ENCODE peak calls at places on chromosomes 16 and 17, in six cellular contexts. F, E, D, T, J and R are unnamed samples.

GRCh38 chr17:73605444-73605843 is 38.8 kb downstream of the SDK2 start:
- DNase-seq in J (no peak), E (no peak), T (no peak), F (no peak), D (no peak), R (no peak)

GRCh38 chr17:48908047-48908843 is at the start of gene UBE2Z:
- DNase-seq in F (peak), E (peak), J (peak), D (peak), T (peak), R (peak)

GRCh38 chr16:68116256-68116853 is 31.2 kb downstream of the NFATC3 start:
- DNase-seq in E (peak), J (no peak), D (no peak), F (no peak), T (no peak), R (no peak)

GRCh38 chr16:73298562-73298961 is 250.6 kb upstream of the ZFHX3 start:
- DNase-seq in E (no peak), D (peak), T (no peak), J (no peak), F (no peak), R (no peak)

GRCh38 chr16:53714080-53715050 is 10.4 kb downstream of the FTO start:
- DNase-seq in D (no peak), J (no peak), E (no peak), T (no peak), F (no peak), R (no peak)

GRCh38 chr16:57533618-57534336 is 2.6 kb downstream of the CCDC102A start:
- DNase-seq in J (no peak), E (no peak), D (no peak), T (peak), F (peak), R (no peak)

GRCh38 chr16:66278604-66279262 is 87.8 kb upstream of the CDH5 start:
- DNase-seq in E (no peak), T (peak), D (no peak), J (no peak), F (no peak), R (no peak)

GRCh38 chr17:2906907-2907306 is 110.7 kb downstream of the RAP1GAP2 start:
- DNase-seq in D (no peak), E (peak), F (no peak), J (no peak), T (no peak), R (no peak)

GRCh38 chr17:31698751-31699150 is 160.3 kb downstream of the COPRS start:
- DNase-seq in J (no peak), D (no peak), F (no peak), T (peak), E (no peak), R (no peak)

GRCh38 chr16:75053791-75054555 is 55.1 kb downstream of the ZNRF1 start:
- DNase-seq in F (peak), D (peak), J (no peak), T (no peak), E (peak), R (no peak)

GRCh38 chr16:27625050-27625697 is 75.2 kb downstream of the KATNIP start:
- DNase-seq in F (peak), J (no peak), D (peak), E (no peak), T (no peak), R (no peak)

GRCh38 chr17:65688307-65688706 is 126.9 kb upstream of the AXIN2 start:
- DNase-seq in D (no peak), E (no peak), F (no peak), T (no peak), J (no peak), R (no peak)

GRCh38 chr17:47895856-47896671 is at the start of gene SP2:
- DNase-seq in J (peak), E (peak), F (peak), T (peak), D (peak), R (peak)

DNA sequence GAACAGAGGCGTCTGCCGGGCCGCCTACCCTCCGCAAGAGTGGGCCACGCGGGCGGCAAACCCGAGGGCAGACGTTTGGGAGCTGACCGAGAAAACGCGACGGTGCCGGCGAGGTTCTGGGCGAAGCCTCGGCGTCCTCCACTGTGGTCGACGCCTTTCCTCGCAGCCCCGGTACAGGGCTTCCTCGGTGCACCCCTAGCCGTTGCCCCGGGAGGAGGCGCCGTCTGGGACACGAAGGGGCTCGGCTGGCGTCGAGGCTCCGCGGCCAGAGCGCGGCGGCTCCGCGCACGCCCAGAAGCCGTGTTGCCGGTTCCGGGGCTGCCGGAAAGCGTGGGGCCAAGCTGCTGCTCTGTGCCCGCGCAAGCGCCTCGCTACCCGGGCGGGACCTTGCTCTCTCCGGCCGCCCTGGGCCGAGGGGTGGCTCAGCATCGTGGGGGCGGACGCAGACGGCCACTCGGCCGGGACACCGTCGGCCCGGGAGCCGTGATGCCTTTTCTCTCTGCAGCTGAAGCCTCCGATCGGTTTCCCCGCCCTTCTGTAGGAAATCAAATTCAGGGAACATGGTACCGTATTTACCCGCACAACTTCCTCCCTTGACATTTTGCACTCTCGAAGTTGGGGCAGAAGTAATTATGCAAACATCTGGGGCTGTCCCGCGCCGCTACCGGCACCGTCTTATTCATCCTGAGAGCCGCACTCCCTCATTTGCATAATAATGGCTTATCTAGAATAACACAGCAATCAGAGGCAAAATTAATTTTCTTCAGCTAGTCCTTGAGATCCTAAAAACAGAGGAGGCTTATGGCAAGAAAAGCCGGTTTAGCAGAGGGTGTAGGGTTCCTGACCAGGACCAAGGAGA is 7.3 kb upstream of the CBX8 start:
- DNase-seq in T (peak), D (no peak), E (no peak), J (peak), F (peak), R (peak)
- TF ChIP-seq GABPA in T (peak), D (peak), E (no peak), J (peak), F (no peak), R (peak)

GRCh38 chr17:7222972-7223292 is 3.2 kb downstream of the ACADVL start:
- DNase-seq in F (no peak), J (no peak), D (no peak), T (no peak), E (no peak), R (no peak)

GRCh38 chr17:7224661-7225111 is 4.9 kb downstream of the ACADVL start:
- DNase-seq in D (no peak), F (no peak), T (no peak), J (no peak), E (no peak), R (no peak)

GRCh38 chr17:7223375-7223774 is 3.6 kb downstream of the ACADVL start:
- DNase-seq in F (no peak), T (no peak), E (no peak), D (no peak), J (no peak), R (no peak)

GRCh38 chr17:7225711-7226331 is 6.1 kb downstream of the ACADVL start:
- DNase-seq in D (no peak), E (no peak), T (no peak), J (no peak), F (no peak), R (no peak)

DNA sequence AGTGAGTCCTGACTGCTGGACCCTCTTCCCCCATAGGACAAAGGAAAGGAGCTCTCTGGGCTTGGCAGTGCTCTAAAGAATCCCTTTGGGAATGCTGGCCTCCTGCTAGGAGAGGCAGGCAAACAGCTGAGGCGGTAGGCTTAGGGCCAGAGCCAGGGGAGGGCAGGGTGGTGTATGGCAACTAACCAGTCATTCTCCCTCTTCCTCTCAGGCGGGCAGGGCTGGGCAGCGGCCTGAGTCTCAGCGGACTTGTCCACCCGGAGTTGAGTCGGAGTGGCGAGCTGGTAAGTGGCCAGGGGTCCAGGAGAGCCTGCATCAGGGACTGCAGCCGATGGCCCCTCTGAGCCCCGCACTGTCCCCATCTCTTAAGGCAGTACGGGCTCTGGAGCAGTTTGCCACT is 4.4 kb downstream of the ACADVL start:
- DNase-seq in T (no peak), E (no peak), F (no peak), J (no peak), D (no peak), R (no peak)
- TF ChIP-seq GABPA in T (no peak), E (no peak), F (no peak), J (no peak), D (no peak), R (no peak)

GRCh38 chr16:85610446-85611204 is 2.5 kb upstream of the GSE1 start:
- DNase-seq in T (peak), D (peak), J (no peak), F (peak), E (peak), R (peak)
- TF ChIP-seq GABPA in T (peak), D (no peak), J (no peak), F (peak), E (peak), R (no peak)

GRCh38 chr16:8718753-8719386 is 44.5 kb downstream of the ABAT start:
- DNase-seq in D (no peak), J (no peak), E (no peak), T (no peak), F (no peak), R (no peak)

GRCh38 chr16:8721693-8722348 is 47.4 kb downstream of the ABAT start:
- DNase-seq in E (no peak), T (no peak), F (peak), D (no peak), J (no peak), R (no peak)

GRCh38 chr16:8717892-8718400 is 43.5 kb downstream of the ABAT start:
- DNase-seq in E (no peak), J (no peak), D (no peak), F (no peak), T (no peak), R (no peak)

GRCh38 chr16:8720967-8721692 is 46.7 kb downstream of the ABAT start:
- DNase-seq in T (no peak), F (no peak), J (no peak), E (no peak), D (no peak), R (no peak)

GRCh38 chr16:8720080-8720966 is 45.9 kb downstream of the ABAT start:
- DNase-seq in F (peak), T (peak), E (no peak), J (no peak), D (peak), R (no peak)
- TF ChIP-seq GABPA in F (no peak), T (no peak), E (no peak), J (no peak), D (no peak), R (no peak)

GRCh38 chr17:38914741-38915638 is 10.4 kb upstream of the LASP1NB start:
- DNase-seq in E (no peak), T (no peak), J (no peak), D (peak), F (peak), R (no peak)
- TF ChIP-seq GABPA in E (no peak), T (no peak), J (no peak), D (no peak), F (no peak), R (no peak)